ENCODE peak calls at places on chromosomes 4 and X, in eight cellular contexts. One of them, this sample, is unnamed.

GRCh38 chrX:66632986-66633385 is 5.9 kb downstream of the EDA2R start:
- DNase-seq in SK-N-SH: no peak
- DNase-seq in A549: no peak
- DNase-seq in HepG2: no peak
- DNase-seq in GM12878: no peak
- DNase-seq in K562: no peak
- DNase-seq in H1: no peak
- DNase-seq in HCT116: no peak
- DNase-seq in this sample: peak

GRCh38 chr4:187480146-187481145 is 515.1 kb upstream of the ZFP42 start:
- DNase-seq in SK-N-SH: no peak
- DNase-seq in HepG2: no peak
- DNase-seq in H1: no peak
- DNase-seq in K562: no peak
- DNase-seq in HCT116: no peak
- DNase-seq in GM12878: no peak
- DNase-seq in A549: no peak
- DNase-seq in this sample: peak

GRCh38 chr4:78205601-78206000 is 148.5 kb downstream of the FRAS1 start:
- DNase-seq in HCT116: no peak
- DNase-seq in SK-N-SH: peak
- DNase-seq in GM12878: no peak
- DNase-seq in H1: no peak
- DNase-seq in K562: no peak
- DNase-seq in A549: no peak
- DNase-seq in HepG2: peak
- DNase-seq in this sample: no peak

GRCh38 chr4:4343038-4343437 is 43.9 kb upstream of the NSG1 start:
- DNase-seq in HCT116: no peak
- DNase-seq in SK-N-SH: no peak
- DNase-seq in H1: no peak
- DNase-seq in HepG2: no peak
- DNase-seq in K562: no peak
- DNase-seq in A549: no peak
- DNase-seq in GM12878: no peak
- DNase-seq in this sample: no peak

GRCh38 chr4:37648084-37648817 is 37.9 kb downstream of the RELL1 start:
- DNase-seq in HCT116: peak
- DNase-seq in GM12878: no peak
- DNase-seq in SK-N-SH: no peak
- DNase-seq in A549: peak
- DNase-seq in H1: peak
- DNase-seq in K562: peak
- DNase-seq in HepG2: peak
- DNase-seq in this sample: peak

GRCh38 chr4:113086172-113086695 is 36.8 kb downstream of the ANK2 start:
- DNase-seq in SK-N-SH: no peak
- DNase-seq in HCT116: no peak
- DNase-seq in K562: no peak
- DNase-seq in A549: no peak
- DNase-seq in H1: no peak
- DNase-seq in GM12878: no peak
- DNase-seq in HepG2: no peak
- DNase-seq in this sample: no peak

GRCh38 chr4:76305971-76306881 is at the start of gene STBD1:
- DNase-seq in HCT116: peak
- DNase-seq in GM12878: no peak
- DNase-seq in K562: peak
- DNase-seq in HepG2: peak
- DNase-seq in SK-N-SH: peak
- DNase-seq in A549: peak
- DNase-seq in H1: peak
- DNase-seq in this sample: peak

GRCh38 chr4:168995537-168996295 is 14.3 kb downstream of the CBR4 start:
- DNase-seq in H1: no peak
- DNase-seq in K562: no peak
- DNase-seq in GM12878: no peak
- DNase-seq in SK-N-SH: no peak
- DNase-seq in HepG2: no peak
- DNase-seq in A549: peak
- DNase-seq in HCT116: no peak
- DNase-seq in this sample: peak

GRCh38 chr4:98663226-98664006 is 5.0 kb upstream of the TSPAN5 start:
- DNase-seq in SK-N-SH: no peak
- DNase-seq in A549: no peak
- DNase-seq in HepG2: no peak
- DNase-seq in HCT116: no peak
- DNase-seq in GM12878: peak
- DNase-seq in K562: no peak
- DNase-seq in H1: no peak
- DNase-seq in this sample: no peak

GRCh38 chr4:2535386-2536192 is 858 bp upstream of the FAM193A start:
- DNase-seq in H1: no peak
- DNase-seq in SK-N-SH: peak
- DNase-seq in HCT116: no peak
- DNase-seq in A549: peak
- DNase-seq in GM12878: no peak
- DNase-seq in K562: peak
- DNase-seq in HepG2: peak
- DNase-seq in this sample: peak

GRCh38 chrX:121407627-121408026 is 360.2 kb downstream of the GLUD2 start:
- DNase-seq in A549: no peak
- DNase-seq in H1: no peak
- DNase-seq in SK-N-SH: no peak
- DNase-seq in HepG2: no peak
- DNase-seq in HCT116: no peak
- DNase-seq in K562: peak
- DNase-seq in GM12878: no peak
- DNase-seq in this sample: no peak

GRCh38 chrX:18899796-18900380 is 84.0 kb downstream of the PHKA2 start:
- DNase-seq in GM12878: no peak
- DNase-seq in HCT116: no peak
- DNase-seq in SK-N-SH: peak
- DNase-seq in K562: no peak
- DNase-seq in A549: peak
- DNase-seq in HepG2: no peak
- DNase-seq in H1: no peak
- DNase-seq in this sample: no peak

GRCh38 chrX:129019412-129019811 is 503.9 kb downstream of the SMARCA1 start:
- DNase-seq in A549: no peak
- DNase-seq in HCT116: no peak
- DNase-seq in HepG2: no peak
- DNase-seq in GM12878: no peak
- DNase-seq in H1: no peak
- DNase-seq in K562: no peak
- DNase-seq in SK-N-SH: no peak
- DNase-seq in this sample: no peak

GRCh38 chrX:129015381-129015780 is 507.9 kb downstream of the SMARCA1 start:
- DNase-seq in GM12878: no peak
- DNase-seq in HepG2: no peak
- DNase-seq in A549: no peak
- DNase-seq in SK-N-SH: no peak
- DNase-seq in H1: no peak
- DNase-seq in HCT116: no peak
- DNase-seq in K562: no peak
- DNase-seq in this sample: no peak

GRCh38 chrX:129013574-129013973 is 509.7 kb downstream of the SMARCA1 start:
- DNase-seq in SK-N-SH: no peak
- DNase-seq in HCT116: no peak
- DNase-seq in A549: peak
- DNase-seq in H1: no peak
- DNase-seq in HepG2: no peak
- DNase-seq in K562: no peak
- DNase-seq in GM12878: no peak
- DNase-seq in this sample: no peak
- TF ChIP-seq RAD21 in SK-N-SH: no peak
- TF ChIP-seq RAD21 in HCT116: no peak
- TF ChIP-seq RAD21 in A549: no peak
- TF ChIP-seq RAD21 in H1: peak
- TF ChIP-seq RAD21 in HepG2: no peak
- TF ChIP-seq RAD21 in K562: no peak
- TF ChIP-seq RAD21 in GM12878: no peak
- TF ChIP-seq RAD21 in this sample: no peak

DNA sequence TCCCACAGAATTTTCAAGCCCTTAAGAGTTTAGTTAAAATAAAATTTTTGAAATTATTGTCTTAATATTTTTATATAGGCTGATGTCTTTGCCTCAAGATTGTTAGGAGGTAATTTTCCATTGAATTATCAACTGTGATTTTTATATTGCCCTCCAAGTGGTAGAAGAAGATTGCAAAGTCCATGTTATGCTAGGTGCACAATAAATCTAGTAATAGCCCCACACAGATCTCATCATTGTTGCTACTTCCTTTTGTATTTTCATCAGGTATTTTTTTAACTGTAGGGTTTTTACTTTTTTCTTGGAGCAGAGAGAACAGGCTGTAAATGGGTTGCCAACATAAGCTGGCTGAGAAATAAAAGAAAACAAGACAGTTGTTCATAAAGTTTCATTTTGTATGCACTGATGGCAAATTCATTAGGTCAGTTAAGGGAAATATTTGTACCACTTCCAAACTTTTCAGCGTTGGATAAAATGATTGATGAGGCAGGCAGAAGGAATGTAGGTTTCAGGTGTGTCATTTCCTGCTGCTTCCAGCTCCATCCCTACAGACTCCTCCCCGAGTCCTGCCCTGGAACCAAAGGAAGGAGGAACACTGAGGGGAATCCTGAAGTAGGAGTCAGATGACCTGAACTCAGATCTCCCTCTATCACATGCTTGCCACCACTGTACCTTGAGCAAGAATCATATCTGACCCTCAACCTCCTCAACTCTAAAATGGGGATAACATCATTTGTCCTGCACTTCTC is 105.5 kb downstream of the PRRG1 start:
- DNase-seq in HCT116: peak
- DNase-seq in K562: no peak
- DNase-seq in GM12878: no peak
- DNase-seq in H1: no peak
- DNase-seq in HepG2: no peak
- DNase-seq in SK-N-SH: no peak
- DNase-seq in A549: peak
- DNase-seq in this sample: peak
- TF ChIP-seq RAD21 in HCT116: peak
- TF ChIP-seq RAD21 in K562: no peak
- TF ChIP-seq RAD21 in GM12878: no peak
- TF ChIP-seq RAD21 in H1: no peak
- TF ChIP-seq RAD21 in HepG2: no peak
- TF ChIP-seq RAD21 in SK-N-SH: no peak
- TF ChIP-seq RAD21 in A549: no peak
- TF ChIP-seq RAD21 in this sample: no peak

GRCh38 chr4:73593631-73594241 is 26.5 kb downstream of the RASSF6 start:
- DNase-seq in HCT116: peak
- DNase-seq in HepG2: peak
- DNase-seq in K562: peak
- DNase-seq in A549: peak
- DNase-seq in SK-N-SH: no peak
- DNase-seq in GM12878: no peak
- DNase-seq in H1: no peak
- DNase-seq in this sample: peak
- TF ChIP-seq RAD21 in HCT116: peak
- TF ChIP-seq RAD21 in HepG2: peak
- TF ChIP-seq RAD21 in K562: no peak
- TF ChIP-seq RAD21 in A549: peak
- TF ChIP-seq RAD21 in SK-N-SH: peak
- TF ChIP-seq RAD21 in GM12878: peak
- TF ChIP-seq RAD21 in H1: peak
- TF ChIP-seq RAD21 in this sample: peak

DNA sequence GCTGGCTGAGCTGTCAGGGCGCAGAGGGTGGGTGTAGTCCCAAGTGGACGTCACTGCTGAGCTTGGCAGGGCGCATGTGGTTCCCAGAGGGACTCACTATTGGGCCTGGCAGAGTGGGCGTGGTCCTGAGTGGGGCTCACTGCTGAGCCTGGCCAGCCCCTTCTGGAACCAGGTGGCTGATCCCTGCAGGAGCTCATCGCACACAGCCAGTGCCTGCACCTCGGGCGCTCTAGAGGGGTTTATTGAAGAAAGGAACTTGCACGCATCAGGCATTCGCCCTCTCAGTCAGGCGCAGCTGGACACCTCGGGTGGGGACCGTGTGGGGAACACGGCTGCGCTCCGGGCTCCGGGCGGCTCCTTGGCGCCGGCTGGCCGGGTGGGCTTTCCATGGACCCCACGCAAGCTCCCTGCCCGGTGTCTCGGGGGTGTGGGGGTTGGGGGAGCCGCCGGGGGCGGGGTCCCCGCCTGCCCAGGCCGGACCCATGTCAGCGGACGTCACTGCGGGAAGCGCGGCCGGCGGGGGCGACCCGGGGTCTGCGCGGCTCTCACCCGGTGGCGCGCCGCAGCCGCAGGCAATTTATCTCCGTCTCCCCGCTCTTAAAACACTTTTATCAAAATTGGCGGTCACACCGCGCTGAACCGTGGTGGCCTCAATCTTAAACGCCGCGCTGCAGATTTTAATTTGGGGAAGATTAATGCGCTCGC is 65.4 kb upstream of the NKX1-1 start:
- DNase-seq in HepG2: no peak
- DNase-seq in GM12878: no peak
- DNase-seq in A549: no peak
- DNase-seq in SK-N-SH: peak
- DNase-seq in K562: no peak
- DNase-seq in HCT116: no peak
- DNase-seq in H1: no peak
- DNase-seq in this sample: no peak
- TF ChIP-seq RAD21 in HepG2: no peak
- TF ChIP-seq RAD21 in GM12878: no peak
- TF ChIP-seq RAD21 in A549: no peak
- TF ChIP-seq RAD21 in SK-N-SH: no peak
- TF ChIP-seq RAD21 in K562: no peak
- TF ChIP-seq RAD21 in HCT116: no peak
- TF ChIP-seq RAD21 in H1: no peak
- TF ChIP-seq RAD21 in this sample: no peak

DNA sequence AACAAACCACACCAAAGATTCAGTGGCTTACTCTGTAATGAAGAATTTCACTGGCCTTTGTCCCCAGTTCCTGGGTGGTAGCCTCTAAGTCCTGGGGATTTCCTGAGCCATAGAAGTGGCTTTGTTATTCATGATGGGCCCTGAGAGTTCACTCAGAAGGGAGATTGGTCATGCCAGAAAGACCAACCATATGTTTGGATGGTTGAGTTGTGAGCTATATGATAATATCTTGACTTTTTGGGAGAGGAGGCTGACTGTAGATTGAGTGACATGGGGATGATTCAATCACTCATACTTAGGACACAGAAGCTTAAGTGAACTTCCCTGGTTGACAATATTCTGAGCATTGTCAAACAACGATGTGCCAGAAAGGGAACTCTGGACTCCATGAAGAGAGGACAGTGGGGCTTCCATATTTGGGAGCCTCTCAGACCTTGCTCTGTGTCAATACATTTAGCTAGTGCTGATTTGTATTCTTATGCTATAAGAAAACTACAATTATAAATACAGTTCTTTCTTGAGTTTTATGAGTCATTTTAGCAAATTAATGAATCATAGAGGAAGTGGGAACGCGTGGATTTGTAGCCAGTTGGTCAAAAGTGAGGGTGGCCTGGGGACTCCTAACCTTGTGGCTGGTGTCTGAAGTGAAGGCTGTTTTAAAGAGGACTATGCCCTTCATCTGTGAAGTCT is 392.0 kb downstream of the GBA3 start:
- DNase-seq in GM12878: no peak
- DNase-seq in HCT116: no peak
- DNase-seq in H1: no peak
- DNase-seq in A549: peak
- DNase-seq in SK-N-SH: no peak
- DNase-seq in K562: no peak
- DNase-seq in HepG2: no peak
- DNase-seq in this sample: no peak
- TF ChIP-seq RAD21 in GM12878: no peak
- TF ChIP-seq RAD21 in HCT116: no peak
- TF ChIP-seq RAD21 in H1: no peak
- TF ChIP-seq RAD21 in A549: no peak
- TF ChIP-seq RAD21 in SK-N-SH: no peak
- TF ChIP-seq RAD21 in K562: no peak
- TF ChIP-seq RAD21 in HepG2: no peak
- TF ChIP-seq RAD21 in this sample: no peak

GRCh38 chr4:147735413-147736301 is 3.8 kb downstream of the ARHGAP10 start:
- DNase-seq in GM12878: no peak
- DNase-seq in HCT116: no peak
- DNase-seq in SK-N-SH: no peak
- DNase-seq in HepG2: no peak
- DNase-seq in H1: no peak
- DNase-seq in K562: no peak
- DNase-seq in A549: no peak
- DNase-seq in this sample: no peak
- TF ChIP-seq RAD21 in GM12878: no peak
- TF ChIP-seq RAD21 in HCT116: no peak
- TF ChIP-seq RAD21 in SK-N-SH: no peak
- TF ChIP-seq RAD21 in HepG2: no peak
- TF ChIP-seq RAD21 in H1: no peak
- TF ChIP-seq RAD21 in K562: no peak
- TF ChIP-seq RAD21 in A549: no peak
- TF ChIP-seq RAD21 in this sample: no peak

This sample was measured in IMR-90.